ENCODE peak calls at places on chromosomes 7 and 10, in six cellular contexts. X, U, K, M, D and N are unnamed samples.
A peak's percentile ranks its signal among the peaks of the same experiment; 100 is the strongest.

GRCh38 chr7:142438923-142439515 is 181.2 kb upstream of the PRSS58 start:
- DNase-seq in X (no peak), U (no peak), K (no peak), M (no peak), D (no peak), N (no peak)

GRCh38 chr10:21304198-21304597 is 221.3 kb downstream of the SKIDA1 start:
- DNase-seq in X (no peak), U (no peak), K (no peak), M (peak; percentile 73), D (peak; percentile 51), N (no peak)

GRCh38 chr10:10293431-10293830 is 724.2 kb upstream of the CELF2 start:
- DNase-seq in X (no peak), U (peak; percentile 57), K (no peak), M (peak; percentile 19), D (no peak), N (no peak)

GRCh38 chr7:4058158-4058557 is 623.9 kb upstream of the FOXK1 start:
- DNase-seq in X (no peak), U (no peak), K (no peak), M (peak; percentile 12), D (peak; percentile 22), N (no peak)

GRCh38 chr7:25116621-25117020 is 8.4 kb downstream of the CYCS start:
- DNase-seq in X (no peak), U (no peak), K (no peak), M (peak; percentile 12), D (no peak), N (no peak)

GRCh38 chr10:58512470-58513188 is at the start of gene BICC1:
- DNase-seq in X (peak; percentile 70), U (peak; percentile 82), K (no peak), M (peak; percentile 44), D (peak; percentile 78), N (peak; percentile 48)

GRCh38 chr7:90212149-90212495 is 582 bp downstream of the STEAP2 start:
- DNase-seq in X (no peak), U (no peak), K (no peak), M (no peak), D (peak; percentile 20), N (no peak)

GRCh38 chr7:22864855-22865606 is 42.4 kb upstream of the TOMM7 start:
- DNase-seq in X (no peak), U (peak; percentile 27), K (no peak), M (no peak), D (no peak), N (peak; percentile 50)

GRCh38 chr7:130733866-130734524 is at the start of gene KLF14:
- DNase-seq in X (peak; percentile 30), U (peak; percentile 67), K (no peak), M (peak; percentile 8), D (no peak), N (peak; percentile 52)

GRCh38 chr10:80699602-80700039 is 161.9 kb downstream of the SH2D4B start:
- DNase-seq in X (peak; percentile 90), U (peak; percentile 87), K (peak; percentile 73), M (peak; percentile 55), D (peak; percentile 65), N (peak; percentile 81)

GRCh38 chr10:1544929-1545328 is 192.4 kb downstream of the ADARB2 start:
- DNase-seq in X (no peak), U (no peak), K (no peak), M (no peak), D (no peak), N (no peak)